ENCODE peak calls at places on chromosomes 1 and 21, in ten cellular contexts. One of them, this sample, is unnamed.

GRCh38 chr1:67843746-67844145 is 10.5 kb upstream of the GNG12 start:
- DNase-seq in fibroblast of pulmonary artery: no peak
- DNase-seq in activated naive CD8-positive, alpha-beta T cell treated with anti-CD3 and anti-CD28 coated beads, Interleukin-2, amount 50 U/mL, for 24 hours: no peak
- DNase-seq in activated CD8-positive, alpha-beta T cell treated with anti-CD3 and anti-CD28 coated beads, Interleukin-2, amount 10 ng/mL, durations not matched to agents 7 days and 5 days: no peak
- DNase-seq in choroid plexus epithelial cell: no peak
- DNase-seq in EH: no peak
- DNase-seq in endothelial cell: no peak
- DNase-seq in OCI-M1: no peak
- DNase-seq in uterus: no peak
- DNase-seq in GM03348: no peak
- DNase-seq in this sample: no peak

GRCh38 chr1:213374369-213374768 is 323.3 kb downstream of the RPS6KC1 start:
- DNase-seq in fibroblast of pulmonary artery: peak; percentile 61
- DNase-seq in activated naive CD8-positive, alpha-beta T cell treated with anti-CD3 and anti-CD28 coated beads, Interleukin-2, amount 50 U/mL, for 24 hours: peak; percentile 70
- DNase-seq in activated CD8-positive, alpha-beta T cell treated with anti-CD3 and anti-CD28 coated beads, Interleukin-2, amount 10 ng/mL, durations not matched to agents 7 days and 5 days: peak; percentile 62
- DNase-seq in choroid plexus epithelial cell: peak; percentile 61
- DNase-seq in EH: peak; percentile 52
- DNase-seq in endothelial cell: peak; percentile 87
- DNase-seq in OCI-M1: peak; percentile 82
- DNase-seq in uterus: no peak
- DNase-seq in GM03348: peak; percentile 82
- DNase-seq in this sample: peak; percentile 36

GRCh38 chr1:218425647-218426342 is 80.7 kb downstream of the TGFB2 start:
- DNase-seq in fibroblast of pulmonary artery: peak; percentile 81
- DNase-seq in activated naive CD8-positive, alpha-beta T cell treated with anti-CD3 and anti-CD28 coated beads, Interleukin-2, amount 50 U/mL, for 24 hours: no peak
- DNase-seq in activated CD8-positive, alpha-beta T cell treated with anti-CD3 and anti-CD28 coated beads, Interleukin-2, amount 10 ng/mL, durations not matched to agents 7 days and 5 days: no peak
- DNase-seq in choroid plexus epithelial cell: peak; percentile 88
- DNase-seq in EH: peak; percentile 69
- DNase-seq in endothelial cell: no peak
- DNase-seq in OCI-M1: no peak
- DNase-seq in uterus: no peak
- DNase-seq in GM03348: peak; percentile 63
- DNase-seq in this sample: no peak

GRCh38 chr21:38388219-38388618 is 110.1 kb downstream of the ERG start:
- DNase-seq in fibroblast of pulmonary artery: peak; percentile 68
- DNase-seq in activated naive CD8-positive, alpha-beta T cell treated with anti-CD3 and anti-CD28 coated beads, Interleukin-2, amount 50 U/mL, for 24 hours: no peak
- DNase-seq in activated CD8-positive, alpha-beta T cell treated with anti-CD3 and anti-CD28 coated beads, Interleukin-2, amount 10 ng/mL, durations not matched to agents 7 days and 5 days: no peak
- DNase-seq in choroid plexus epithelial cell: peak; percentile 36
- DNase-seq in EH: peak; percentile 35
- DNase-seq in endothelial cell: no peak
- DNase-seq in OCI-M1: no peak
- DNase-seq in uterus: no peak
- DNase-seq in GM03348: peak; percentile 33
- DNase-seq in this sample: no peak

GRCh38 chr1:6171546-6172124 is 8.5 kb downstream of the CHD5 start:
- DNase-seq in fibroblast of pulmonary artery: no peak
- DNase-seq in activated naive CD8-positive, alpha-beta T cell treated with anti-CD3 and anti-CD28 coated beads, Interleukin-2, amount 50 U/mL, for 24 hours: no peak
- DNase-seq in activated CD8-positive, alpha-beta T cell treated with anti-CD3 and anti-CD28 coated beads, Interleukin-2, amount 10 ng/mL, durations not matched to agents 7 days and 5 days: no peak
- DNase-seq in choroid plexus epithelial cell: peak; percentile 41
- DNase-seq in EH: peak; percentile 31
- DNase-seq in endothelial cell: peak; percentile 60
- DNase-seq in OCI-M1: peak; percentile 24
- DNase-seq in uterus: no peak
- DNase-seq in GM03348: peak; percentile 58
- DNase-seq in this sample: no peak

GRCh38 chr1:83511327-83511726 is 487.6 kb downstream of the TTLL7 start:
- DNase-seq in fibroblast of pulmonary artery: no peak
- DNase-seq in activated naive CD8-positive, alpha-beta T cell treated with anti-CD3 and anti-CD28 coated beads, Interleukin-2, amount 50 U/mL, for 24 hours: no peak
- DNase-seq in activated CD8-positive, alpha-beta T cell treated with anti-CD3 and anti-CD28 coated beads, Interleukin-2, amount 10 ng/mL, durations not matched to agents 7 days and 5 days: no peak
- DNase-seq in choroid plexus epithelial cell: peak; percentile 5
- DNase-seq in EH: peak; percentile 55
- DNase-seq in endothelial cell: no peak
- DNase-seq in OCI-M1: no peak
- DNase-seq in uterus: no peak
- DNase-seq in GM03348: no peak
- DNase-seq in this sample: no peak

GRCh38 chr1:172647110-172647564 is 11.8 kb upstream of the FASLG start:
- DNase-seq in fibroblast of pulmonary artery: no peak
- DNase-seq in activated naive CD8-positive, alpha-beta T cell treated with anti-CD3 and anti-CD28 coated beads, Interleukin-2, amount 50 U/mL, for 24 hours: peak; percentile 67
- DNase-seq in activated CD8-positive, alpha-beta T cell treated with anti-CD3 and anti-CD28 coated beads, Interleukin-2, amount 10 ng/mL, durations not matched to agents 7 days and 5 days: peak; percentile 70
- DNase-seq in choroid plexus epithelial cell: no peak
- DNase-seq in EH: no peak
- DNase-seq in endothelial cell: no peak
- DNase-seq in OCI-M1: no peak
- DNase-seq in uterus: no peak
- DNase-seq in GM03348: no peak
- DNase-seq in this sample: no peak

GRCh38 chr1:32877211-32878110 is 6.7 kb upstream of the FNDC5 start:
- DNase-seq in fibroblast of pulmonary artery: no peak
- DNase-seq in activated naive CD8-positive, alpha-beta T cell treated with anti-CD3 and anti-CD28 coated beads, Interleukin-2, amount 50 U/mL, for 24 hours: no peak
- DNase-seq in activated CD8-positive, alpha-beta T cell treated with anti-CD3 and anti-CD28 coated beads, Interleukin-2, amount 10 ng/mL, durations not matched to agents 7 days and 5 days: no peak
- DNase-seq in choroid plexus epithelial cell: no peak
- DNase-seq in EH: no peak
- DNase-seq in endothelial cell: no peak
- DNase-seq in OCI-M1: no peak
- DNase-seq in uterus: no peak
- DNase-seq in GM03348: no peak
- DNase-seq in this sample: no peak

GRCh38 chr1:154434346-154435075 is 29.4 kb downstream of the IL6R start:
- DNase-seq in fibroblast of pulmonary artery: peak; percentile 87
- DNase-seq in activated naive CD8-positive, alpha-beta T cell treated with anti-CD3 and anti-CD28 coated beads, Interleukin-2, amount 50 U/mL, for 24 hours: no peak
- DNase-seq in activated CD8-positive, alpha-beta T cell treated with anti-CD3 and anti-CD28 coated beads, Interleukin-2, amount 10 ng/mL, durations not matched to agents 7 days and 5 days: no peak
- DNase-seq in choroid plexus epithelial cell: peak; percentile 47
- DNase-seq in EH: no peak
- DNase-seq in endothelial cell: no peak
- DNase-seq in OCI-M1: no peak
- DNase-seq in uterus: peak; percentile 91
- DNase-seq in GM03348: peak; percentile 74
- DNase-seq in this sample: no peak

GRCh38 chr21:19122371-19122770 is 718.8 kb upstream of the TMPRSS15 start:
- DNase-seq in fibroblast of pulmonary artery: no peak
- DNase-seq in activated naive CD8-positive, alpha-beta T cell treated with anti-CD3 and anti-CD28 coated beads, Interleukin-2, amount 50 U/mL, for 24 hours: no peak
- DNase-seq in activated CD8-positive, alpha-beta T cell treated with anti-CD3 and anti-CD28 coated beads, Interleukin-2, amount 10 ng/mL, durations not matched to agents 7 days and 5 days: no peak
- DNase-seq in choroid plexus epithelial cell: no peak
- DNase-seq in EH: no peak
- DNase-seq in endothelial cell: no peak
- DNase-seq in OCI-M1: no peak
- DNase-seq in uterus: no peak
- DNase-seq in GM03348: no peak
- DNase-seq in this sample: no peak

GRCh38 chr21:31514598-31514997 is 144.9 kb upstream of the SOD1 start:
- DNase-seq in fibroblast of pulmonary artery: no peak
- DNase-seq in activated naive CD8-positive, alpha-beta T cell treated with anti-CD3 and anti-CD28 coated beads, Interleukin-2, amount 50 U/mL, for 24 hours: no peak
- DNase-seq in activated CD8-positive, alpha-beta T cell treated with anti-CD3 and anti-CD28 coated beads, Interleukin-2, amount 10 ng/mL, durations not matched to agents 7 days and 5 days: no peak
- DNase-seq in choroid plexus epithelial cell: peak; percentile 57
- DNase-seq in EH: no peak
- DNase-seq in endothelial cell: peak; percentile 21
- DNase-seq in OCI-M1: no peak
- DNase-seq in uterus: no peak
- DNase-seq in GM03348: no peak
- DNase-seq in this sample: no peak

GRCh38 chr1:30378023-30378596 is 345.3 kb downstream of the MATN1 start:
- DNase-seq in fibroblast of pulmonary artery: no peak
- DNase-seq in activated naive CD8-positive, alpha-beta T cell treated with anti-CD3 and anti-CD28 coated beads, Interleukin-2, amount 50 U/mL, for 24 hours: no peak
- DNase-seq in activated CD8-positive, alpha-beta T cell treated with anti-CD3 and anti-CD28 coated beads, Interleukin-2, amount 10 ng/mL, durations not matched to agents 7 days and 5 days: no peak
- DNase-seq in choroid plexus epithelial cell: no peak
- DNase-seq in EH: no peak
- DNase-seq in endothelial cell: no peak
- DNase-seq in OCI-M1: no peak
- DNase-seq in uterus: no peak
- DNase-seq in GM03348: no peak
- DNase-seq in this sample: no peak

GRCh38 chr1:174963547-174964125 is 36.1 kb upstream of the CACYBP start:
- DNase-seq in fibroblast of pulmonary artery: no peak
- DNase-seq in activated naive CD8-positive, alpha-beta T cell treated with anti-CD3 and anti-CD28 coated beads, Interleukin-2, amount 50 U/mL, for 24 hours: no peak
- DNase-seq in activated CD8-positive, alpha-beta T cell treated with anti-CD3 and anti-CD28 coated beads, Interleukin-2, amount 10 ng/mL, durations not matched to agents 7 days and 5 days: no peak
- DNase-seq in choroid plexus epithelial cell: no peak
- DNase-seq in EH: no peak
- DNase-seq in endothelial cell: no peak
- DNase-seq in OCI-M1: peak; percentile 54
- DNase-seq in uterus: no peak
- DNase-seq in GM03348: no peak
- DNase-seq in this sample: no peak

GRCh38 chr1:178566187-178566586 is 53.3 kb downstream of the TEX35 start:
- DNase-seq in fibroblast of pulmonary artery: peak; percentile 17
- DNase-seq in activated naive CD8-positive, alpha-beta T cell treated with anti-CD3 and anti-CD28 coated beads, Interleukin-2, amount 50 U/mL, for 24 hours: no peak
- DNase-seq in activated CD8-positive, alpha-beta T cell treated with anti-CD3 and anti-CD28 coated beads, Interleukin-2, amount 10 ng/mL, durations not matched to agents 7 days and 5 days: no peak
- DNase-seq in choroid plexus epithelial cell: peak; percentile 18
- DNase-seq in EH: peak; percentile 15
- DNase-seq in endothelial cell: no peak
- DNase-seq in OCI-M1: no peak
- DNase-seq in uterus: no peak
- DNase-seq in GM03348: no peak
- DNase-seq in this sample: no peak

GRCh38 chr21:44728716-44729115 is 17.3 kb upstream of the TSPEAR start:
- DNase-seq in fibroblast of pulmonary artery: no peak
- DNase-seq in activated naive CD8-positive, alpha-beta T cell treated with anti-CD3 and anti-CD28 coated beads, Interleukin-2, amount 50 U/mL, for 24 hours: no peak
- DNase-seq in activated CD8-positive, alpha-beta T cell treated with anti-CD3 and anti-CD28 coated beads, Interleukin-2, amount 10 ng/mL, durations not matched to agents 7 days and 5 days: no peak
- DNase-seq in choroid plexus epithelial cell: no peak
- DNase-seq in EH: no peak
- DNase-seq in endothelial cell: no peak
- DNase-seq in OCI-M1: no peak
- DNase-seq in uterus: no peak
- DNase-seq in GM03348: no peak
- DNase-seq in this sample: no peak

GRCh38 chr1:45423907-45424678 is 66.9 kb downstream of the TESK2 start:
- DNase-seq in fibroblast of pulmonary artery: no peak
- DNase-seq in activated naive CD8-positive, alpha-beta T cell treated with anti-CD3 and anti-CD28 coated beads, Interleukin-2, amount 50 U/mL, for 24 hours: no peak
- DNase-seq in activated CD8-positive, alpha-beta T cell treated with anti-CD3 and anti-CD28 coated beads, Interleukin-2, amount 10 ng/mL, durations not matched to agents 7 days and 5 days: no peak
- DNase-seq in choroid plexus epithelial cell: no peak
- DNase-seq in EH: no peak
- DNase-seq in endothelial cell: no peak
- DNase-seq in OCI-M1: peak; percentile 21
- DNase-seq in uterus: no peak
- DNase-seq in GM03348: no peak
- DNase-seq in this sample: no peak

GRCh38 chr1:56527548-56528302 is 51.6 kb downstream of the PLPP3 start:
- DNase-seq in fibroblast of pulmonary artery: no peak
- DNase-seq in activated naive CD8-positive, alpha-beta T cell treated with anti-CD3 and anti-CD28 coated beads, Interleukin-2, amount 50 U/mL, for 24 hours: no peak
- DNase-seq in activated CD8-positive, alpha-beta T cell treated with anti-CD3 and anti-CD28 coated beads, Interleukin-2, amount 10 ng/mL, durations not matched to agents 7 days and 5 days: no peak
- DNase-seq in choroid plexus epithelial cell: no peak
- DNase-seq in EH: no peak
- DNase-seq in endothelial cell: no peak
- DNase-seq in OCI-M1: no peak
- DNase-seq in uterus: peak; percentile 54
- DNase-seq in GM03348: no peak
- DNase-seq in this sample: no peak